ENCODE peak calls at places on chromosome 13, in ten cellular contexts. Y is naive thymus-derived CD8-positive, alpha-beta T cell; I is activated CD4-positive, alpha-beta T cell treated with anti-CD3 and anti-CD28 coated beads, Interleukin-2, amount 50 U/mL, for 1 hour; S is NCI-H1105; L is HFF-Myc; Z is fibroblast of the aortic adventitia; W is EL; T is cerebellar cortex; B is stimulated activated CD4-positive, alpha-beta T cell treated with anti-CD3 and anti-CD28 coated beads, TNF-alpha, amount 100 ng/mL, for 48 hours; C is brain microvascular endothelial cell. N is an unnamed sample.

GRCh38 chr13:108527849-108528248 is 101.6 kb upstream of the MYO16 start:
- DNase-seq in Y (no peak), I (no peak), S (peak), L (no peak), Z (no peak), W (no peak), T (no peak), B (no peak), C (no peak), N (no peak)

GRCh38 chr13:36885901-36886300 is 34.1 kb downstream of the SMAD9 start:
- DNase-seq in Y (no peak), I (no peak), S (no peak), L (no peak), Z (no peak), W (no peak), T (no peak), B (no peak), C (no peak), N (no peak)

GRCh38 chr13:110448230-110448629 is 113.3 kb downstream of the RAB20 start:
- DNase-seq in Y (no peak), I (no peak), S (no peak), L (no peak), Z (peak), W (peak), T (no peak), B (no peak), C (peak), N (peak)

GRCh38 chr13:113231306-113232207 is 22.1 kb downstream of the CUL4A start:
- DNase-seq in Y (no peak), I (no peak), S (no peak), L (no peak), Z (no peak), W (no peak), T (no peak), B (no peak), C (no peak), N (no peak)

GRCh38 chr13:33927315-33927714 is 109.4 kb downstream of the RFC3 start:
- DNase-seq in Y (no peak), I (no peak), S (no peak), L (peak), Z (peak), W (peak), T (no peak), B (no peak), C (peak), N (no peak)

GRCh38 chr13:46561691-46562090 is 8.7 kb downstream of the LRCH1 start:
- DNase-seq in Y (no peak), I (no peak), S (no peak), L (no peak), Z (peak), W (peak), T (no peak), B (no peak), C (peak), N (no peak)

GRCh38 chr13:51768976-51769375 is 35.0 kb downstream of the DHRS12 start:
- DNase-seq in Y (no peak), I (no peak), S (no peak), L (no peak), Z (no peak), W (no peak), T (no peak), B (no peak), C (no peak), N (no peak)

GRCh38 chr13:48004201-48004600 is 3.1 kb upstream of the SUCLA2 start:
- DNase-seq in Y (no peak), I (no peak), S (no peak), L (no peak), Z (no peak), W (no peak), T (no peak), B (no peak), C (no peak), N (no peak)

GRCh38 chr13:66657165-66657895 is 572.8 kb downstream of the PCDH9 start:
- DNase-seq in Y (no peak), I (no peak), S (peak), L (peak), Z (peak), W (peak), T (peak), B (no peak), C (peak), N (no peak)

GRCh38 chr13:67769987-67770341 is 539.8 kb upstream of the PCDH9 start:
- DNase-seq in Y (no peak), I (no peak), S (peak), L (no peak), Z (no peak), W (no peak), T (no peak), B (no peak), C (no peak), N (no peak)

GRCh38 chr13:111011899-111012298 is 97.0 kb upstream of the ANKRD10 start:
- DNase-seq in Y (no peak), I (no peak), S (no peak), L (no peak), Z (peak), W (no peak), T (no peak), B (no peak), C (no peak), N (no peak)

GRCh38 chr13:73056054-73056962 is 2.5 kb upstream of the KLF5 start:
- DNase-seq in Y (no peak), I (no peak), S (no peak), L (peak), Z (peak), W (peak), T (no peak), B (no peak), C (peak), N (peak)

GRCh38 chr13:72205773-72206172 is 338.8 kb upstream of the DACH1 start:
- DNase-seq in Y (no peak), I (no peak), S (no peak), L (no peak), Z (no peak), W (peak), T (no peak), B (no peak), C (no peak), N (no peak)

GRCh38 chr13:113788413-113789135 is 29.5 kb downstream of the TMEM255B start:
- DNase-seq in Y (no peak), I (no peak), S (no peak), L (no peak), Z (no peak), W (no peak), T (no peak), B (no peak), C (no peak), N (no peak)

GRCh38 chr13:109867766-109868165 is 81.4 kb upstream of the IRS2 start:
- DNase-seq in Y (no peak), I (no peak), S (no peak), L (no peak), Z (no peak), W (no peak), T (no peak), B (no peak), C (no peak), N (no peak)

GRCh38 chr13:67369895-67370660 is 139.9 kb upstream of the PCDH9 start:
- DNase-seq in Y (no peak), I (no peak), S (no peak), L (no peak), Z (peak), W (peak), T (no peak), B (no peak), C (peak), N (peak)

GRCh38 chr13:94195715-94196114 is 283.8 kb downstream of the DCT start:
- DNase-seq in Y (no peak), I (no peak), S (no peak), L (peak), Z (peak), W (peak), T (no peak), B (no peak), C (peak), N (peak)

GRCh38 chr13:46160474-46161066 is 21.4 kb downstream of the LCP1 start:
- DNase-seq in Y (peak), I (no peak), S (peak), L (no peak), Z (peak), W (peak), T (peak), B (no peak), C (peak), N (peak)

GRCh38 chr13:35857769-35858168 is 273.4 kb downstream of the DCLK1 start:
- DNase-seq in Y (no peak), I (no peak), S (no peak), L (no peak), Z (no peak), W (peak), T (no peak), B (no peak), C (peak), N (no peak)

N was measured in hepatic stellate cell.